ENCODE peak calls at places on chromosomes 13 and 19, in six cellular contexts. Q, F, T, N, D and X are unnamed samples.

GRCh38 chr19:30671622-30672051 is 299.5 kb downstream of the ZNF536 start:
- DNase-seq in D (no peak), Q (no peak), F (no peak), N (no peak), T (no peak), X (no peak)

GRCh38 chr19:13430790-13431582 is 75.3 kb downstream of the CACNA1A start:
- DNase-seq in T (peak), F (peak), D (peak), Q (peak), N (peak), X (peak)

GRCh38 chr19:29618871-29619270 is 12.8 kb downstream of the POP4 start:
- DNase-seq in Q (no peak), F (no peak), T (no peak), D (no peak), N (no peak), X (no peak)

GRCh38 chr13:112838038-112838965 is 130.7 kb upstream of the MCF2L start:
- DNase-seq in N (no peak), Q (no peak), T (no peak), D (no peak), F (no peak), X (no peak)

GRCh38 chr13:75319244-75319643 is 162.7 kb downstream of the TBC1D4 start:
- DNase-seq in N (no peak), D (no peak), Q (no peak), F (no peak), T (no peak), X (no peak)

GRCh38 chr19:41397086-41398041 is at the start of the genes BCKDHA and EXOSC5:
- DNase-seq in N (peak), Q (peak), T (peak), F (peak), D (peak), X (peak)

GRCh38 chr13:52850396-52851152 is 2.1 kb upstream of the PCDH8 start:
- DNase-seq in N (no peak), F (peak), Q (peak), T (peak), D (peak), X (peak)

GRCh38 chr19:4910594-4911273 is 1.4 kb downstream of the UHRF1 start:
- DNase-seq in Q (no peak), D (no peak), N (no peak), F (no peak), T (no peak), X (no peak)

GRCh38 chr13:83221256-83221655 is 661.0 kb downstream of the SLITRK1 start:
- DNase-seq in Q (no peak), N (no peak), F (no peak), D (no peak), T (peak), X (no peak)

GRCh38 chr19:1896508-1896907 is 8.7 kb upstream of the ADAT3 start:
- DNase-seq in N (no peak), F (no peak), T (no peak), Q (no peak), D (no peak), X (no peak)

GRCh38 chr13:33146843-33147611 is 130.8 kb downstream of the KL start:
- DNase-seq in N (no peak), Q (no peak), F (no peak), D (peak), T (no peak), X (peak)

GRCh38 chr19:49596954-49597702 is 6.1 kb downstream of the PRR12 start:
- DNase-seq in D (no peak), Q (no peak), N (no peak), T (no peak), F (no peak), X (no peak)

GRCh38 chr19:39969266-39969665 is 1.7 kb upstream of the PSMC4 start:
- DNase-seq in N (no peak), D (no peak), Q (no peak), F (no peak), T (no peak), X (no peak)

GRCh38 chr13:27374126-27374613 is 50.2 kb upstream of the GTF3A start:
- DNase-seq in D (no peak), Q (no peak), N (no peak), T (no peak), F (no peak), X (no peak)

GRCh38 chr19:7194566-7194965 is 99.6 kb downstream of the INSR start:
- DNase-seq in T (no peak), N (no peak), F (no peak), D (no peak), Q (no peak), X (no peak)

GRCh38 chr19:6768236-6768785 is 1.1 kb upstream of the SH2D3A start:
- DNase-seq in T (no peak), F (no peak), N (no peak), Q (no peak), D (no peak), X (no peak)

GRCh38 chr13:28655566-28655965 is 3.4 kb upstream of the POMP start:
- DNase-seq in T (no peak), Q (no peak), D (no peak), N (no peak), F (no peak), X (no peak)

GRCh38 chr19:7856679-7857663 is 17.2 kb downstream of the PRR36 start:
- DNase-seq in F (no peak), D (no peak), N (no peak), Q (peak), T (no peak), X (no peak)

GRCh38 chr13:32594339-32594738 is 8.1 kb downstream of the PDS5B start:
- DNase-seq in F (no peak), N (no peak), T (no peak), Q (no peak), D (no peak), X (no peak)

GRCh38 chr13:113538689-113539058 is 45.9 kb upstream of the TFDP1 start:
- DNase-seq in N (no peak), T (no peak), F (no peak), D (no peak), Q (no peak), X (no peak)

GRCh38 chr13:51425410-51426042 is 27.3 kb downstream of the INTS6 start:
- DNase-seq in N (no peak), T (no peak), F (no peak), D (no peak), Q (no peak), X (no peak)

GRCh38 chr13:51861728-51862300 is at the start of gene CCDC70:
- DNase-seq in T (no peak), Q (no peak), F (no peak), D (no peak), N (no peak), X (no peak)

GRCh38 chr19:34436716-34437115 is 8.5 kb downstream of the UBA2 start:
- DNase-seq in T (no peak), F (no peak), D (no peak), N (no peak), Q (no peak), X (no peak)

GRCh38 chr19:30363073-30363472 is 9.1 kb upstream of the ZNF536 start:
- DNase-seq in F (no peak), T (no peak), D (no peak), N (no peak), Q (no peak), X (no peak)

GRCh38 chr19:41912899-41913475 is 15.3 kb downstream of the ERFL start:
- DNase-seq in D (no peak), T (no peak), F (no peak), N (no peak), Q (no peak), X (no peak)

GRCh38 chr13:113960276-113960948 is 13.5 kb downstream of the C13orf46 start:
- DNase-seq in T (no peak), F (peak), N (no peak), D (no peak), Q (no peak), X (no peak)

GRCh38 chr19:48556163-48556562 is 4.2 kb downstream of the SULT2B1 start:
- DNase-seq in D (no peak), Q (no peak), F (no peak), N (no peak), T (no peak), X (no peak)